ENCODE peak calls at places on chromosome 19, in ten cellular contexts. G is dorsolateral prefrontal cortex, A is mesothelial cell of epicardium, S is type B pancreatic cell, P is heart right ventricle, T is AG09319, K is mucosa of descending colon, U is mammary epithelial cell, X is lower leg skin, Z is H9. D is an unnamed sample.

GRCh38 chr19:53518061-53518460 is 19.9 kb upstream of the ZNF331 start:
- DNase-seq in G (no peak), A (no peak), S (no peak), P (no peak), T (no peak), K (no peak), U (no peak), X (no peak), Z (no peak), D (no peak)

GRCh38 chr19:45782820-45783785 is 813 bp upstream of the DMPK start:
- DNase-seq in G (no peak), A (no peak), S (no peak), P (peak), T (no peak), K (no peak), U (peak), X (no peak), Z (peak), D (peak)

GRCh38 chr19:13152356-13152853 is 2.2 kb downstream of the IER2 start:
- DNase-seq in G (no peak), A (no peak), S (no peak), P (no peak), T (no peak), K (no peak), U (no peak), X (no peak), Z (no peak), D (no peak)

GRCh38 chr19:10004617-10005016 is 5.7 kb downstream of the COL5A3 start:
- DNase-seq in G (no peak), A (no peak), S (no peak), P (no peak), T (no peak), K (no peak), U (no peak), X (no peak), Z (no peak), D (no peak)

GRCh38 chr19:4014541-4015491 is 7.3 kb downstream of the PIAS4 start:
- DNase-seq in G (no peak), A (no peak), S (peak), P (peak), T (no peak), K (peak), U (no peak), X (no peak), Z (peak), D (peak)

GRCh38 chr19:36265856-36266374 is 51.0 kb downstream of the ZNF146 start:
- DNase-seq in G (no peak), A (no peak), S (no peak), P (no peak), T (no peak), K (no peak), U (no peak), X (no peak), Z (no peak), D (no peak)

GRCh38 chr19:14091885-14092462 is 1.4 kb upstream of the SAMD1 start:
- DNase-seq in G (no peak), A (no peak), S (no peak), P (no peak), T (no peak), K (no peak), U (no peak), X (no peak), Z (no peak), D (no peak)

GRCh38 chr19:34120846-34121639 is 51.3 kb upstream of the LSM14A start:
- DNase-seq in G (no peak), A (no peak), S (no peak), P (no peak), T (no peak), K (peak), U (peak), X (no peak), Z (peak), D (no peak)

GRCh38 chr19:5948697-5949564 is 29.0 kb downstream of the RANBP3 start:
- DNase-seq in G (no peak), A (no peak), S (no peak), P (no peak), T (no peak), K (no peak), U (no peak), X (no peak), Z (no peak), D (no peak)

GRCh38 chr19:991174-991931 is 7.2 kb downstream of the WDR18 start:
- DNase-seq in G (no peak), A (peak), S (no peak), P (no peak), T (no peak), K (peak), U (no peak), X (no peak), Z (peak), D (peak)

GRCh38 chr19:16327911-16328823 is 3.5 kb downstream of the KLF2 start:
- DNase-seq in G (no peak), A (no peak), S (no peak), P (peak), T (peak), K (peak), U (no peak), X (peak), Z (no peak), D (peak)

GRCh38 chr19:47135156-47135555 is 4.5 kb downstream of the SAE1 start:
- DNase-seq in G (no peak), A (no peak), S (no peak), P (no peak), T (no peak), K (no peak), U (no peak), X (no peak), Z (no peak), D (no peak)

GRCh38 chr19:48735031-48735615 is 5.3 kb downstream of the RASIP1 start:
- DNase-seq in G (no peak), A (no peak), S (no peak), P (no peak), T (no peak), K (peak), U (no peak), X (no peak), Z (peak), D (no peak)

GRCh38 chr19:33514885-33515485 is 6.6 kb downstream of the PEPD start:
- DNase-seq in G (no peak), A (no peak), S (no peak), P (no peak), T (no peak), K (peak), U (no peak), X (peak), Z (no peak), D (peak)

GRCh38 chr19:49809155-49809986 is 3.7 kb downstream of the FUZ start:
- DNase-seq in G (peak), A (no peak), S (no peak), P (peak), T (no peak), K (peak), U (no peak), X (peak), Z (peak), D (peak)

GRCh38 chr19:5691205-5691929 is 1.3 kb downstream of the RPL36 start:
- DNase-seq in G (no peak), A (no peak), S (no peak), P (peak), T (peak), K (peak), U (peak), X (no peak), Z (peak), D (peak)

GRCh38 chr19:34128558-34129250 is 43.6 kb upstream of the LSM14A start:
- DNase-seq in G (no peak), A (no peak), S (no peak), P (no peak), T (no peak), K (no peak), U (no peak), X (no peak), Z (no peak), D (no peak)

GRCh38 chr19:33406521-33407139 is 33.1 kb downstream of the CEBPG start:
- DNase-seq in G (peak), A (peak), S (no peak), P (peak), T (no peak), K (peak), U (peak), X (peak), Z (peak), D (peak)

GRCh38 chr19:3358392-3358918 is 7.9 kb upstream of the NFIC start:
- DNase-seq in G (no peak), A (no peak), S (no peak), P (no peak), T (no peak), K (no peak), U (no peak), X (no peak), Z (no peak), D (no peak)

GRCh38 chr19:18493440-18494266 is 28.2 kb downstream of the ELL start:
- DNase-seq in G (no peak), A (no peak), S (no peak), P (no peak), T (no peak), K (no peak), U (no peak), X (no peak), Z (no peak), D (peak)

GRCh38 chr19:18495204-18495911 is 26.5 kb downstream of the ELL start:
- DNase-seq in G (no peak), A (no peak), S (no peak), P (no peak), T (no peak), K (no peak), U (no peak), X (no peak), Z (peak), D (no peak)

GRCh38 chr19:18496980-18497256 is 25.0 kb downstream of the ELL start:
- DNase-seq in G (no peak), A (no peak), S (no peak), P (no peak), T (no peak), K (no peak), U (no peak), X (no peak), Z (no peak), D (no peak)

GRCh38 chr19:18494267-18494607 is 27.6 kb downstream of the ELL start:
- DNase-seq in G (no peak), A (no peak), S (no peak), P (no peak), T (no peak), K (no peak), U (no peak), X (no peak), Z (no peak), D (no peak)

GRCh38 chr19:18496167-18496979 is 25.5 kb downstream of the ELL start:
- DNase-seq in G (no peak), A (no peak), S (no peak), P (no peak), T (no peak), K (peak), U (peak), X (no peak), Z (no peak), D (no peak)
- TF ChIP-seq CTCF in G (no peak), A (no peak), S (no peak), P (no peak), T (no peak), K (no peak), U (no peak), X (no peak), Z (no peak), D (no peak)

GRCh38 chr19:11142528-11143171 is 12.9 kb downstream of the SPC24 start:
- DNase-seq in G (peak), A (peak), S (peak), P (peak), T (peak), K (peak), U (peak), X (peak), Z (peak), D (peak)

GRCh38 chr19:11140896-11141295 is 14.7 kb downstream of the SPC24 start:
- DNase-seq in G (no peak), A (no peak), S (no peak), P (no peak), T (no peak), K (no peak), U (no peak), X (no peak), Z (no peak), D (no peak)

GRCh38 chr19:11145147-11145924 is 10.2 kb downstream of the SPC24 start:
- DNase-seq in G (no peak), A (no peak), S (no peak), P (no peak), T (no peak), K (no peak), U (no peak), X (no peak), Z (no peak), D (no peak)

GRCh38 chr19:11138659-11139526 is 16.7 kb downstream of the SPC24 start:
- DNase-seq in G (peak), A (no peak), S (no peak), P (peak), T (no peak), K (peak), U (peak), X (peak), Z (peak), D (peak)

DNA sequence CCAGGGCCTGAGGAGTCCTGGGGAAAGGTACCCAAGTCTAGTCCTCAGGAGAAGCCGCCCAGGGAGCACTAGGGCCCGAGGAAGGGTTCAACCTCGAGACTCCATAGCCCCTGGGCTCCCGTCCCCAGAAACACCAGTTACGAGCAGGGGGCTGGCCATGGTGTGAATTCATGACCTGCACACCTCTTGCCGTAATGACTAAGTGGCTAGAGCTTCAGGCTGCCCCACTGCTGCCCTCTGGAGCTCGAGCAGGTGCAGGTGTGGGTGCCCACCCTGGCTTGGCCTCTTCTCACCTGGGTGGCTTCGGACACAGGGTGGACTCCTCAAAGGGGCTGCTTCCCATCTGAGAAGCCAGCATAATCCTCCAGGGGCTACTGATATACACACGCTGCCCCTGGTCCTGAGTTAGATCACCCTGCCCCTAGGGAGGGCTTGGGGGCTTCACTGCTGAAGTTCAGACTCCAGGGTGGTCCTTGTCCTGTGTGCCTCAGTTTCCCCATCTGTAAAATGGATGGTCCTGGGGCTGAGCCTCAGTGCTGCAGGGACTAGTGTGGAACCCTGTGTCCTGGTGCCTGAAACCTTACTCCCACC is 13.6 kb downstream of the SPC24 start:
- DNase-seq in G (no peak), A (no peak), S (no peak), P (no peak), T (no peak), K (no peak), U (no peak), X (no peak), Z (peak), D (no peak)
- TF ChIP-seq CTCF in G (no peak), A (no peak), S (no peak), P (peak), T (no peak), K (no peak), U (no peak), X (no peak), Z (peak), D (no peak)

DNA sequence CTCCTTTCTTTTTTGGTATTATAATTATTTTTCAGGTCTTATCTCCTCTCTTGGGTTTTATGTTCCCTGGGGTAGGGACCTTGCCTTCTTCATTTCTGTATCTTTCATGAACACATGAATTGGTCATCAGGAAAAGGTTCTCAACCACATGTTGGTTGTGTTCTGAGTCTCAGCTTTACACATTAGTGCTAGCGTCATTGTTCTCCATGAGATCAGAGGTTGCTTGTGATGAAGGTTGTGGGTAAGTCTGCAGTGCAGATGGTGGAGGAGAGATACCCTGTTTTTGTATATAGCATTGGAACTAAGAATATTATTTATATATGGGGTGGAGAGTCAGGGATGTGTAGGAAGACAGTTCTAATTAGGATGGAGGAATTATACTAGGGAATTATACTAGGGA is 24.5 kb upstream of the CEACAM8 start:
- DNase-seq in G (no peak), A (no peak), S (no peak), P (no peak), T (no peak), K (no peak), U (no peak), X (no peak), Z (no peak), D (no peak)
- TF ChIP-seq CTCF in G (no peak), A (no peak), S (no peak), P (no peak), T (no peak), K (no peak), U (no peak), X (no peak), Z (no peak), D (no peak)

DNA sequence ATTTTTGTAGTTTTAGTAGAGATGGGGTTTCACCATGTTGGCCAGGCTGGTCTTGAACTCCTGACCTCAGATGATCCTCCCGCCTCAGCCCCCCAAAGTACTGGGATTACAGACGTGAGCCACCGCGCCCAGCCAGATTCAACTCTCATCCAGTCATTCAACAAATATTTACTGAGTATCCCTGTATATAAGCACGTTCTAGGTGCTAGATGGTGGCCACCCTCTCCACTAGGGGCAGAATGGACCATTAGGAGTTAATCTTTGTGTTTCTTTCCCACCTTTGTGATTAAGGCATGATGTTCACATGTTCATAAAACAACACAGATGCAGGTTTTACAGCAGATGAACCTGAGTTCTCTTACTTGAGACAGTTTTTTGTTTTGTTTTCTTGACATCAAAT is 7.3 kb downstream of the SHKBP1 start:
- DNase-seq in G (no peak), A (no peak), S (no peak), P (no peak), T (no peak), K (no peak), U (no peak), X (no peak), Z (no peak), D (no peak)
- TF ChIP-seq CTCF in G (no peak), A (no peak), S (peak), P (no peak), T (no peak), K (no peak), U (peak), X (no peak), Z (peak), D (no peak)

GRCh38 chr19:8600064-8600463 is 10.5 kb downstream of the ADAMTS10 start:
- DNase-seq in G (no peak), A (no peak), S (no peak), P (no peak), T (no peak), K (no peak), U (no peak), X (no peak), Z (no peak), D (no peak)

GRCh38 chr19:8596168-8596567 is 14.3 kb downstream of the ADAMTS10 start:
- DNase-seq in G (no peak), A (no peak), S (no peak), P (no peak), T (no peak), K (no peak), U (no peak), X (no peak), Z (no peak), D (no peak)

GRCh38 chr19:8605514-8605913 is 5.0 kb downstream of the ADAMTS10 start:
- DNase-seq in G (no peak), A (no peak), S (no peak), P (no peak), T (no peak), K (no peak), U (no peak), X (no peak), Z (no peak), D (no peak)

GRCh38 chr19:8601796-8602195 is 8.7 kb downstream of the ADAMTS10 start:
- DNase-seq in G (no peak), A (no peak), S (no peak), P (no peak), T (no peak), K (no peak), U (no peak), X (no peak), Z (no peak), D (no peak)

GRCh38 chr19:8600816-8601215 is 9.7 kb downstream of the ADAMTS10 start:
- DNase-seq in G (no peak), A (no peak), S (no peak), P (no peak), T (no peak), K (no peak), U (no peak), X (no peak), Z (no peak), D (no peak)
- TF ChIP-seq CTCF in G (no peak), A (no peak), S (no peak), P (no peak), T (no peak), K (no peak), U (no peak), X (no peak), Z (no peak), D (no peak)

GRCh38 chr19:29417048-29417447 is 108.7 kb upstream of the VSTM2B start:
- DNase-seq in G (no peak), A (no peak), S (no peak), P (no peak), T (no peak), K (no peak), U (no peak), X (no peak), Z (no peak), D (no peak)
- TF ChIP-seq CTCF in G (no peak), A (no peak), S (no peak), P (no peak), T (no peak), K (no peak), U (no peak), X (no peak), Z (peak), D (no peak)

GRCh38 chr19:40774916-40775631 is at the start of gene MIA:
- DNase-seq in G (no peak), A (no peak), S (no peak), P (no peak), T (no peak), K (no peak), U (peak), X (no peak), Z (no peak), D (no peak)
- TF ChIP-seq CTCF in G (no peak), A (no peak), S (no peak), P (no peak), T (no peak), K (no peak), U (no peak), X (no peak), Z (no peak), D (no peak)

DNA sequence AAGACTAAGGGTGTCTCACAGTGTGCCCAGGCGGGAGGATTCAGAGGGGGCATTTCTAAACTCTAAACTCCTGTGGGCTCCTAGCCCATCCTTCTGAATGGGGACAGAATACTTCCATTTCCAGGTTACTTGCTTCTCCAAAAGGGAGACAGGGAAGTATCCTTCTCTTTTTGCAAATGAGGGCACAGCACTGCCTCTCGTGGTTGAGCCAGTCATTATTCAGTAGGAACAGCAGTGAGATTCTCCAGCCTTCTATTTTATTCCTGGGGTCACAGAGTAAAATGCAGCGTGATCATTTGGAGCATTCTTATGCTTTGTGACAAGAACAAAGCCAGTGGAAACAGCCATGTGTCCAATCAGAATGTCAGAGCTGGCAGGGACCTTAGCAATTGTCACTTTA is 15.7 kb upstream of the TSHZ3 start:
- DNase-seq in G (no peak), A (no peak), S (no peak), P (no peak), T (no peak), K (no peak), U (no peak), X (no peak), Z (no peak), D (no peak)
- TF ChIP-seq CTCF in G (no peak), A (no peak), S (peak), P (no peak), T (no peak), K (no peak), U (no peak), X (no peak), Z (peak), D (no peak)

D was measured in psoas muscle.